ENCODE peak calls at places on chromosomes 3 and 15, in four cellular contexts. T is left cardiac atrium; E is NB4; D is stimulated activated CD4-positive, alpha-beta T cell treated with anti-CD3 and anti-CD28 coated beads, Interleukin-2, amount 100 ng/mL, for 48 hours. P is an unnamed sample.

GRCh38 chr3:68007621-68008226 is 353.3 kb upstream of the SUCLG2 start:
- DNase-seq in T (no peak), E (no peak), D (peak; percentile 1), P (no peak)

GRCh38 chr15:93088981-93089854 is at the start of gene RGMA:
- DNase-seq in T (no peak), E (no peak), D (no peak), P (no peak)

GRCh38 chr3:184523825-184524615 is 37.6 kb upstream of the EPHB3 start:
- DNase-seq in T (no peak), E (peak; percentile 76), D (no peak), P (no peak)

GRCh38 chr3:197540961-197541377 is 14.8 kb downstream of the BDH1 start:
- DNase-seq in T (no peak), E (no peak), D (no peak), P (no peak)

GRCh38 chr3:38608086-38608775 is 41.3 kb downstream of the SCN5A start:
- DNase-seq in T (no peak), E (no peak), D (no peak), P (no peak)

GRCh38 chr3:129022114-129022994 is 21.2 kb downstream of the EFCC1 start:
- DNase-seq in T (peak; percentile 79), E (no peak), D (no peak), P (no peak)

GRCh38 chr3:32442766-32443165 is 51.1 kb downstream of the CMTM7 start:
- DNase-seq in T (no peak), E (no peak), D (no peak), P (no peak)

GRCh38 chr3:150945226-150945625 is 27.3 kb downstream of the CLRN1 start:
- DNase-seq in T (no peak), E (no peak), D (no peak), P (no peak)

GRCh38 chr15:60605879-60606304 is 127.0 kb upstream of the ICE2 start:
- DNase-seq in T (peak; percentile 27), E (no peak), D (no peak), P (no peak)

GRCh38 chr3:47802734-47803477 is at the start of gene DHX30:
- DNase-seq in T (peak; percentile 93), E (peak; percentile 91), D (peak; percentile 76), P (peak; percentile 75)

GRCh38 chr3:11544413-11545181 is 99.1 kb downstream of the VGLL4 start:
- DNase-seq in T (no peak), E (peak; percentile 26), D (no peak), P (no peak)

GRCh38 chr3:70277304-70277703 is 35.1 kb downstream of the MDFIC2 start:
- DNase-seq in T (no peak), E (no peak), D (no peak), P (no peak)

GRCh38 chr15:67520976-67521769 is at the start of gene C15orf61:
- DNase-seq in T (peak; percentile 87), E (peak; percentile 89), D (peak; percentile 71), P (peak; percentile 75)

GRCh38 chr3:182357928-182358327 is 435.4 kb upstream of the ATP11B start:
- DNase-seq in T (no peak), E (no peak), D (no peak), P (no peak)

GRCh38 chr3:15804553-15805095 is 6.8 kb upstream of the ANKRD28 start:
- DNase-seq in T (no peak), E (peak; percentile 65), D (no peak), P (no peak)

GRCh38 chr15:100902436-100903190 is 16.5 kb upstream of the LRRK1 start:
- DNase-seq in T (peak; percentile 81), E (peak; percentile 52), D (no peak), P (no peak)

GRCh38 chr15:30953731-30954378 is 37.6 kb downstream of the MTMR10 start:
- DNase-seq in T (peak; percentile 14), E (peak; percentile 84), D (no peak), P (no peak)

GRCh38 chr3:51718547-51719412 is 11.9 kb downstream of the GRM2 start:
- DNase-seq in T (peak; percentile 70), E (peak; percentile 81), D (peak; percentile 65), P (peak; percentile 65)

GRCh38 chr3:179430277-179430870 is 20.9 kb downstream of the GNB4 start:
- DNase-seq in T (no peak), E (no peak), D (no peak), P (no peak)

GRCh38 chr3:19149388-19149787 is 1.1 kb downstream of the KCNH8 start:
- DNase-seq in T (no peak), E (peak; percentile 39), D (no peak), P (no peak)

GRCh38 chr3:128491071-128491899 is 1.7 kb downstream of the GATA2 start:
- DNase-seq in T (no peak), E (peak; percentile 36), D (no peak), P (no peak)

GRCh38 chr15:95869920-95870319 is 460.6 kb upstream of the NR2F2 start:
- DNase-seq in T (no peak), E (no peak), D (no peak), P (no peak)

GRCh38 chr3:69930564-69930963 is 69.0 kb upstream of the SAMMSON start:
- DNase-seq in T (no peak), E (no peak), D (no peak), P (no peak)

GRCh38 chr3:174949523-174949922 is 90.4 kb downstream of the NAALADL2 start:
- DNase-seq in T (no peak), E (no peak), D (no peak), P (no peak)

GRCh38 chr3:49500408-49501257 is 30.6 kb downstream of the DAG1 start:
- DNase-seq in T (peak; percentile 86), E (peak; percentile 59), D (no peak), P (no peak)

GRCh38 chr3:194365978-194366490 is 3.5 kb downstream of the LRRC15 start:
- DNase-seq in T (no peak), E (no peak), D (no peak), P (no peak)

GRCh38 chr3:59108091-59108815 is 58.4 kb upstream of the CFAP20DC start:
- DNase-seq in T (no peak), E (no peak), D (no peak), P (no peak)

GRCh38 chr3:48268381-48268935 is 27.6 kb downstream of the ZNF589 start:
- DNase-seq in T (no peak), E (no peak), D (peak; percentile 74), P (no peak)

GRCh38 chr3:174581551-174581950 is 277.6 kb upstream of the NAALADL2 start:
- DNase-seq in T (no peak), E (no peak), D (no peak), P (no peak)

GRCh38 chr15:63256433-63256884 is 20.9 kb upstream of the APH1B start:
- DNase-seq in T (no peak), E (no peak), D (no peak), P (no peak)

GRCh38 chr3:150251187-150251592 is 156.9 kb upstream of the TSC22D2 start:
- DNase-seq in T (no peak), E (no peak), D (no peak), P (no peak)

GRCh38 chr15:101641894-101642293 is 10.3 kb downstream of the TM2D3 start:
- DNase-seq in T (no peak), E (peak; percentile 92), D (no peak), P (no peak)

GRCh38 chr3:18036486-18036885 is 294.1 kb upstream of the TBC1D5 start:
- DNase-seq in T (no peak), E (no peak), D (no peak), P (no peak)

P was measured in D721Med.